ENCODE peak calls at places on chromosomes 12 and 14, in ten cellular contexts. One of them, this sample, is unnamed.

GRCh38 chr14:78455896-78456435 is 285.8 kb downstream of the NRXN3 start:
- DNase-seq in A549: no peak
- DNase-seq in PC-3: no peak
- DNase-seq in hepatocyte: no peak
- DNase-seq in mesenchymal stem cell: no peak
- DNase-seq in keratinocyte: no peak
- DNase-seq in SK-N-SH: no peak
- DNase-seq in GM23338: no peak
- DNase-seq in fibroblast of lung: no peak
- DNase-seq in Karpas-422: peak; percentile 62
- DNase-seq in this sample: no peak

GRCh38 chr12:66365718-66366485 is 63.6 kb downstream of the HELB start:
- DNase-seq in A549: no peak
- DNase-seq in PC-3: no peak
- DNase-seq in hepatocyte: no peak
- DNase-seq in mesenchymal stem cell: no peak
- DNase-seq in keratinocyte: no peak
- DNase-seq in SK-N-SH: no peak
- DNase-seq in GM23338: no peak
- DNase-seq in fibroblast of lung: peak; percentile 8
- DNase-seq in Karpas-422: no peak
- DNase-seq in this sample: no peak

GRCh38 chr12:122866950-122867607 is 28.8 kb downstream of the VPS37B start:
- DNase-seq in A549: no peak
- DNase-seq in PC-3: no peak
- DNase-seq in hepatocyte: no peak
- DNase-seq in mesenchymal stem cell: no peak
- DNase-seq in keratinocyte: no peak
- DNase-seq in SK-N-SH: peak; percentile 42
- DNase-seq in GM23338: no peak
- DNase-seq in fibroblast of lung: no peak
- DNase-seq in Karpas-422: no peak
- DNase-seq in this sample: no peak

GRCh38 chr12:132243596-132244289 is 85.6 kb downstream of the GALNT9 start:
- DNase-seq in A549: no peak
- DNase-seq in PC-3: no peak
- DNase-seq in hepatocyte: no peak
- DNase-seq in mesenchymal stem cell: no peak
- DNase-seq in keratinocyte: no peak
- DNase-seq in SK-N-SH: no peak
- DNase-seq in GM23338: peak; percentile 55
- DNase-seq in fibroblast of lung: no peak
- DNase-seq in Karpas-422: no peak
- DNase-seq in this sample: no peak

GRCh38 chr12:127296591-127296990 is 970.4 kb upstream of the TMEM132C start:
- DNase-seq in A549: no peak
- DNase-seq in PC-3: no peak
- DNase-seq in hepatocyte: no peak
- DNase-seq in mesenchymal stem cell: no peak
- DNase-seq in keratinocyte: no peak
- DNase-seq in SK-N-SH: no peak
- DNase-seq in GM23338: no peak
- DNase-seq in fibroblast of lung: no peak
- DNase-seq in Karpas-422: no peak
- DNase-seq in this sample: no peak

GRCh38 chr12:122021193-122021821 is 377 bp upstream of the BCL7A start:
- DNase-seq in A549: no peak
- DNase-seq in PC-3: peak; percentile 58
- DNase-seq in hepatocyte: peak; percentile 31
- DNase-seq in mesenchymal stem cell: peak; percentile 34
- DNase-seq in keratinocyte: no peak
- DNase-seq in SK-N-SH: no peak
- DNase-seq in GM23338: peak; percentile 63
- DNase-seq in fibroblast of lung: no peak
- DNase-seq in Karpas-422: peak; percentile 81
- DNase-seq in this sample: no peak

GRCh38 chr12:116276433-116277216 is 868 bp downstream of the MED13L start:
- DNase-seq in A549: peak; percentile 72
- DNase-seq in PC-3: peak; percentile 68
- DNase-seq in hepatocyte: peak; percentile 89
- DNase-seq in mesenchymal stem cell: peak; percentile 77
- DNase-seq in keratinocyte: no peak
- DNase-seq in SK-N-SH: peak; percentile 81
- DNase-seq in GM23338: peak; percentile 66
- DNase-seq in fibroblast of lung: peak; percentile 67
- DNase-seq in Karpas-422: peak; percentile 79
- DNase-seq in this sample: no peak

GRCh38 chr12:62519043-62519442 is 52.4 kb downstream of the MON2 start:
- DNase-seq in A549: no peak
- DNase-seq in PC-3: no peak
- DNase-seq in hepatocyte: no peak
- DNase-seq in mesenchymal stem cell: no peak
- DNase-seq in keratinocyte: no peak
- DNase-seq in SK-N-SH: no peak
- DNase-seq in GM23338: no peak
- DNase-seq in fibroblast of lung: no peak
- DNase-seq in Karpas-422: no peak
- DNase-seq in this sample: no peak

GRCh38 chr12:57049047-57049446 is 882 bp downstream of the MYO1A start:
- DNase-seq in A549: no peak
- DNase-seq in PC-3: no peak
- DNase-seq in hepatocyte: no peak
- DNase-seq in mesenchymal stem cell: no peak
- DNase-seq in keratinocyte: no peak
- DNase-seq in SK-N-SH: no peak
- DNase-seq in GM23338: no peak
- DNase-seq in fibroblast of lung: no peak
- DNase-seq in Karpas-422: no peak
- DNase-seq in this sample: no peak

GRCh38 chr12:57048423-57048822 is 1.5 kb downstream of the MYO1A start:
- DNase-seq in A549: no peak
- DNase-seq in PC-3: no peak
- DNase-seq in hepatocyte: no peak
- DNase-seq in mesenchymal stem cell: no peak
- DNase-seq in keratinocyte: no peak
- DNase-seq in SK-N-SH: no peak
- DNase-seq in GM23338: peak; percentile 24
- DNase-seq in fibroblast of lung: no peak
- DNase-seq in Karpas-422: no peak
- DNase-seq in this sample: no peak

GRCh38 chr12:57047981-57048380 is 1.9 kb downstream of the MYO1A start:
- DNase-seq in A549: no peak
- DNase-seq in PC-3: no peak
- DNase-seq in hepatocyte: no peak
- DNase-seq in mesenchymal stem cell: no peak
- DNase-seq in keratinocyte: no peak
- DNase-seq in SK-N-SH: no peak
- DNase-seq in GM23338: no peak
- DNase-seq in fibroblast of lung: peak; percentile 40
- DNase-seq in Karpas-422: no peak
- DNase-seq in this sample: no peak

GRCh38 chr12:57046392-57046791 is 3.5 kb downstream of the MYO1A start:
- DNase-seq in A549: no peak
- DNase-seq in PC-3: no peak
- DNase-seq in hepatocyte: no peak
- DNase-seq in mesenchymal stem cell: no peak
- DNase-seq in keratinocyte: no peak
- DNase-seq in SK-N-SH: no peak
- DNase-seq in GM23338: no peak
- DNase-seq in fibroblast of lung: no peak
- DNase-seq in Karpas-422: no peak
- DNase-seq in this sample: no peak

DNA sequence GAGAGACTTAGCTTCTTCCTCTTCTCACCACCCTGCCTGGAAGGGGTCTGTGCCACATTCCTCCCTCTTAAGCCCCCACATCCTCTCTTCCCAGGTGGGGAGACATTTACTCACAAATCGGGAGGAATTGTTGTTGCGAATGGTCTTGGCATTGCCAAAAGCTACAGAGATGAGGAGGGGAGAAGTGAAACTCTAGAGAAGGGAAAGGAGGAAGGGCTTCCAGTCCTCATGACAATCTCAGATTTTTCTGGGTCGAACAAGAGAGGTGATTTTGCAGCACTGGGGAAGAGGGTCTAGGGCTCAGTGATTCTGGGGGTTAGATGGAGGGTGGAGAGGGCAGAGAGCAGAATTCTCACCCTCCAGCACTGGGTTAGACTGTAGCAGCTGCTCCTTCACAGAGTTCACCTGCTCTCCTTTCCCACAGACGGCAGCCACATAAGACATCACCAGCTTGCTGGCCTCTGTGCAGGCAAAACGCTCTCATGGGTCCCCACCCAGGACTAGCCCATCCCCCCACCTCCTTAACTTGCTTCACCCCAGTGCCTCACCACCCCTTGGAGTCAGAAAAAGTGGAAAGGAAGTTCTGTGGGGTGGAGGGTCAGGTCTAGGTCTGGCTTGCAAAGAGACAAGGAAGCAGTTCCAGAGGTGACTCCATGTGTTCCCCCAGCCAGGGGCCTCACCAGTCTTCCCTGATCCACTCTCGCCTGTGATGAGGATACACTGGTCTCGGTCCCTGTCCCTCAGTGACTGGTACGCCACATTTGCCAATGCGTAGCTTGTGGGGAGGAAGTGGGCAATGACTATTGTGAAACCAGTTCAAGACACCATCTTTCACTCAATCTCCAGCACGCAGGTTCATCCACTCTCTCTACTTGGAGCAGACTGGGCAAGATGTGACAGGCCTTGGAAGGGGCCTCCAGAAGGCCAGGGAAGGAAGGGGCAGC is 2.7 kb downstream of the MYO1A start:
- DNase-seq in A549: no peak
- DNase-seq in PC-3: no peak
- DNase-seq in hepatocyte: no peak
- DNase-seq in mesenchymal stem cell: no peak
- DNase-seq in keratinocyte: no peak
- DNase-seq in SK-N-SH: no peak
- DNase-seq in GM23338: no peak
- DNase-seq in fibroblast of lung: no peak
- DNase-seq in Karpas-422: no peak
- DNase-seq in this sample: no peak
- H3K4me2 ChIP-seq in A549: no peak overlapping the region
- H3K4me2 ChIP-seq in PC-3: no peak overlapping the region
- H3K4me2 ChIP-seq in hepatocyte: peak overlapping the region; percentile 73
- H3K4me2 ChIP-seq in mesenchymal stem cell: no peak overlapping the region
- H3K4me2 ChIP-seq in keratinocyte: no peak overlapping the region
- H3K4me2 ChIP-seq in SK-N-SH: no peak overlapping the region
- H3K4me2 ChIP-seq in GM23338: no peak overlapping the region
- H3K4me2 ChIP-seq in fibroblast of lung: no peak overlapping the region
- H3K4me2 ChIP-seq in Karpas-422: no peak overlapping the region
- H3K4me2 ChIP-seq in this sample: peak overlapping the region; percentile 21

DNA sequence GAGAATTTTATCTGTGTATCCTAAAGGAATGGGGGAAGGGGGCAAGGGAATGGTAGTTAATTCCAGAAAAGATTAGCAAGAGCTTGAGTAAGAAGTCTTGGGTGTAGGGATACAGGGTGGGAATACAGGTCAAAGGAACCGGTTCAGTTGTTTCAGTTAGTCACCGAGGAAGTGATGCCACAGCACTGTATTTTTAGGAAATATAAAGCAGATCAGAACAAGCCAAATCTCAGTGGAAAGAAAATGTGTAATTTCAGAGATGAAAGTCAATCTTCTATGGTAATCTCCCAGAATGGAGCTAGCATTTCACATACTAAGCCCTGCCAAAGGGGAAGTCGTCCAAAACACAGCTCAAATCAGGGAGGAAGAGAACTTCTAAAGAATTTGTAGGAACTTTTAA is 4.7 kb upstream of the TUBA1C start:
- DNase-seq in A549: no peak
- DNase-seq in PC-3: peak; percentile 80
- DNase-seq in hepatocyte: no peak
- DNase-seq in mesenchymal stem cell: no peak
- DNase-seq in keratinocyte: no peak
- DNase-seq in SK-N-SH: no peak
- DNase-seq in GM23338: no peak
- DNase-seq in fibroblast of lung: peak; percentile 57
- DNase-seq in Karpas-422: no peak
- DNase-seq in this sample: no peak
- H3K4me2 ChIP-seq in A549: no peak overlapping the region
- H3K4me2 ChIP-seq in PC-3: peak overlapping the region; percentile 60
- H3K4me2 ChIP-seq in hepatocyte: no peak overlapping the region
- H3K4me2 ChIP-seq in mesenchymal stem cell: no peak overlapping the region
- H3K4me2 ChIP-seq in keratinocyte: peak overlapping the region; percentile 25
- H3K4me2 ChIP-seq in SK-N-SH: peak overlapping the region; percentile 56
- H3K4me2 ChIP-seq in GM23338: no peak overlapping the region
- H3K4me2 ChIP-seq in fibroblast of lung: peak overlapping the region; percentile 75
- H3K4me2 ChIP-seq in Karpas-422: no peak overlapping the region
- H3K4me2 ChIP-seq in this sample: no peak overlapping the region

DNA sequence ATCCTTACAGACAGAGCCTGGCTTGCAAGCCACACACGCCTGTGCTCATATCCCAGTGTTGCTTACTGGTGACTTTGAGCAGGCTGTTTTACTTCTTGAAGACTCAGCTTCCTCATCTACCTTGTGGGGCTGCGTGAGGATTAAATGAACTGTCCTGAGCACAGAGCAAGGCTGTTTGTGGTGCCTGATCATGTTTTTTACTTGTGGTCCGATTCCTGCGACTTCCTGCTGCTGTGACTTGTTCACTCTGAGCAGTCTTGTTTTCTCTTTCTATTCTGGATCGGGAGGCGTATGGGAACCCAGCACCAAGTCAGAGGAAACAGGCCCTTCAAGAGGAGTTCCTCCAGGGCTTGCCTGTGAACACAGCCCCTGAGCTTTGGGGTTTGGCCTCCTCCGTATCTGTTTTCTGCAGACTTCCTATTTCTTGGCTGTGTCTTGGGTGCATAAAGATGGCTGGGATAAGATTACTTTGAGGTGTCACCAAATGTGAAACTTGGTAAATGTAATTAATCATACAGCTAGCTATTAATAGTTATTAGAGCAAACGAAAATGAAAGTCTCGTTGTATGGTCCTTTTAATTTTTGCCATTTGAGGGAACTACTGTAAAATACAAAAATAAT is 251.7 kb downstream of the FOXN3 start:
- DNase-seq in A549: no peak
- DNase-seq in PC-3: no peak
- DNase-seq in hepatocyte: no peak
- DNase-seq in mesenchymal stem cell: no peak
- DNase-seq in keratinocyte: no peak
- DNase-seq in SK-N-SH: no peak
- DNase-seq in GM23338: no peak
- DNase-seq in fibroblast of lung: no peak
- DNase-seq in Karpas-422: no peak
- DNase-seq in this sample: peak; percentile 63
- H3K4me2 ChIP-seq in A549: no peak overlapping the region
- H3K4me2 ChIP-seq in PC-3: no peak overlapping the region
- H3K4me2 ChIP-seq in hepatocyte: no peak overlapping the region
- H3K4me2 ChIP-seq in mesenchymal stem cell: no peak overlapping the region
- H3K4me2 ChIP-seq in keratinocyte: peak overlapping the region; percentile 0
- H3K4me2 ChIP-seq in SK-N-SH: no peak overlapping the region
- H3K4me2 ChIP-seq in GM23338: no peak overlapping the region
- H3K4me2 ChIP-seq in fibroblast of lung: peak overlapping the region; percentile 91
- H3K4me2 ChIP-seq in Karpas-422: peak overlapping the region; percentile 32
- H3K4me2 ChIP-seq in this sample: peak overlapping the region; percentile 100

DNA sequence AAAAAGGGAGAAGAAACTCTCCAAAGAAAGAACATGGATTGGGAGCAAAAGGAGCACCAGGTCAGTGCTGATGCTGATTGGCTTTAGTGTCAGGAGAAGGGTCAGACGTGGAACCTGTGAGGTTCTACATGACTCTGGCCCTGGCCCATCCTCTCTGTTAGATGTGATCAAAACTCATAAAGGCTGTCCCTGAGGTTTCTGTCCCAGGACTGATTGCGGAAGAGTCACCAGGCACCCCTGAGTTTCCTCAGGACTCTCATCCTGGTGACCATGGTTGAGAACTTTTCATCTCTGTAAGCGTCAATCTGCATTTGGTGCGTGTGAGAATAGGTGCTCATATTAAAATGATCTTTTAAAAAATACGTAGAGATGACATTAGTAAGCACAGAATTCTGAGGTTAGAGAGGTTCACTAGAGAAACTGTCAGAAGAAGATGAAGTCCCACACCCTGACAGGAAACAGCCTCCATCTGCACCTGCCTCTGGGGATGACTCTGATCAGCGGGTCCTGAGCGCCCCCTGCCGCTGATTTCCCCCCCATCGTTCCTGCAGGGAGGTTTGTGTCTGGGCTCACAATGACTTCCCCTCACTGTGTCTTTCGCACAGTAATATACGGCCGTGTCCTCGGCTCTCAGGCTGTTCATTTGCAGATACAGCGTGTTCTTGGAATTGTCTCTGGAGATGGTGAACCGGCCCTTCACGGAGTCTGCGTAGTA is 741.8 kb downstream of the TMEM121 start:
- DNase-seq in A549: peak; percentile 12
- DNase-seq in PC-3: no peak
- DNase-seq in hepatocyte: no peak
- DNase-seq in mesenchymal stem cell: no peak
- DNase-seq in keratinocyte: no peak
- DNase-seq in SK-N-SH: peak; percentile 26
- DNase-seq in GM23338: no peak
- DNase-seq in fibroblast of lung: no peak
- DNase-seq in Karpas-422: peak; percentile 82
- DNase-seq in this sample: no peak
- H3K4me2 ChIP-seq in A549: no peak overlapping the region
- H3K4me2 ChIP-seq in PC-3: no peak overlapping the region
- H3K4me2 ChIP-seq in hepatocyte: no peak overlapping the region
- H3K4me2 ChIP-seq in mesenchymal stem cell: no peak overlapping the region
- H3K4me2 ChIP-seq in keratinocyte: no peak overlapping the region
- H3K4me2 ChIP-seq in SK-N-SH: no peak overlapping the region
- H3K4me2 ChIP-seq in GM23338: no peak overlapping the region
- H3K4me2 ChIP-seq in fibroblast of lung: no peak overlapping the region
- H3K4me2 ChIP-seq in Karpas-422: no peak overlapping the region
- H3K4me2 ChIP-seq in this sample: no peak overlapping the region